ENCODE peak calls at places on chromosomes 3 and 15, in five cellular contexts. One of them, this sample, is unnamed.

GRCh38 chr3:32891365-32891764 is 60.1 kb upstream of the CCR4 start:
- DNase-seq in HepG2: no peak
- DNase-seq in K562: no peak
- DNase-seq in A549: no peak
- DNase-seq in GM12878: no peak
- DNase-seq in this sample: no peak

GRCh38 chr15:47405768-47406167 is 311.5 kb upstream of the SEMA6D start:
- DNase-seq in HepG2: no peak
- DNase-seq in K562: no peak
- DNase-seq in GM12878: no peak
- DNase-seq in A549: no peak
- DNase-seq in this sample: no peak

GRCh38 chr15:99442268-99442897 is 123.4 kb upstream of the MEF2A start:
- DNase-seq in GM12878: no peak
- DNase-seq in HepG2: no peak
- DNase-seq in K562: no peak
- DNase-seq in A549: peak; percentile 52
- DNase-seq in this sample: no peak

GRCh38 chr3:123733805-123734526 is 149.1 kb upstream of the HACD2 start:
- DNase-seq in HepG2: peak; percentile 25
- DNase-seq in K562: no peak
- DNase-seq in GM12878: no peak
- DNase-seq in A549: peak; percentile 63
- DNase-seq in this sample: no peak

GRCh38 chr3:139281096-139281495 is 62.7 kb upstream of the MRPS22 start:
- DNase-seq in GM12878: no peak
- DNase-seq in K562: no peak
- DNase-seq in HepG2: no peak
- DNase-seq in A549: no peak
- DNase-seq in this sample: no peak

GRCh38 chr3:8767667-8768363 is 1.6 kb downstream of the OXTR start:
- DNase-seq in GM12878: no peak
- DNase-seq in HepG2: peak; percentile 28
- DNase-seq in A549: no peak
- DNase-seq in K562: no peak
- DNase-seq in this sample: peak; percentile 70

GRCh38 chr3:190044142-190044541 is 76.6 kb downstream of the P3H2 start:
- DNase-seq in HepG2: no peak
- DNase-seq in GM12878: no peak
- DNase-seq in K562: no peak
- DNase-seq in A549: no peak
- DNase-seq in this sample: no peak

GRCh38 chr3:133374706-133375105 is 25.1 kb upstream of the BFSP2 start:
- DNase-seq in GM12878: no peak
- DNase-seq in A549: no peak
- DNase-seq in HepG2: no peak
- DNase-seq in K562: no peak
- DNase-seq in this sample: no peak

GRCh38 chr15:51600114-51600513 is 22.5 kb downstream of the DMXL2 start:
- DNase-seq in HepG2: no peak
- DNase-seq in K562: peak; percentile 18
- DNase-seq in A549: no peak
- DNase-seq in GM12878: peak; percentile 15
- DNase-seq in this sample: no peak

GRCh38 chr3:183513046-183513706 is 42.3 kb downstream of the KLHL6 start:
- DNase-seq in GM12878: no peak
- DNase-seq in HepG2: no peak
- DNase-seq in K562: no peak
- DNase-seq in A549: no peak
- DNase-seq in this sample: no peak

GRCh38 chr3:242986-243706 is 46.6 kb downstream of the CHL1 start:
- DNase-seq in A549: no peak
- DNase-seq in K562: no peak
- DNase-seq in HepG2: no peak
- DNase-seq in GM12878: no peak
- DNase-seq in this sample: no peak

GRCh38 chr15:66401130-66402021 is 14.7 kb downstream of the MAP2K1 start:
- DNase-seq in HepG2: no peak
- DNase-seq in K562: no peak
- DNase-seq in GM12878: no peak
- DNase-seq in A549: no peak
- DNase-seq in this sample: peak; percentile 28

GRCh38 chr3:24498391-24498790 is 3.7 kb upstream of the THRB start:
- DNase-seq in K562: no peak
- DNase-seq in GM12878: no peak
- DNase-seq in A549: no peak
- DNase-seq in HepG2: no peak
- DNase-seq in this sample: no peak

GRCh38 chr3:172659246-172660002 is 51.4 kb downstream of the NCEH1 start:
- DNase-seq in K562: no peak
- DNase-seq in HepG2: no peak
- DNase-seq in GM12878: no peak
- DNase-seq in A549: no peak
- DNase-seq in this sample: no peak

GRCh38 chr3:99872633-99873254 is 55.1 kb downstream of the CMSS1 start:
- DNase-seq in K562: no peak
- DNase-seq in A549: no peak
- DNase-seq in GM12878: peak; percentile 50
- DNase-seq in HepG2: no peak
- DNase-seq in this sample: no peak

GRCh38 chr3:59143447-59143846 is 93.6 kb upstream of the CFAP20DC start:
- DNase-seq in K562: no peak
- DNase-seq in GM12878: no peak
- DNase-seq in A549: no peak
- DNase-seq in HepG2: no peak
- DNase-seq in this sample: no peak

GRCh38 chr3:114214542-114215341 is 22.6 kb downstream of the ZNF80 start:
- DNase-seq in HepG2: no peak
- DNase-seq in A549: no peak
- DNase-seq in K562: no peak
- DNase-seq in GM12878: no peak
- DNase-seq in this sample: no peak
- TF ChIP-seq ESRRA in HepG2: no peak
- TF ChIP-seq ESRRA in A549: no peak
- TF ChIP-seq ESRRA in K562: no peak
- TF ChIP-seq ESRRA in GM12878: no peak
- TF ChIP-seq ESRRA in this sample: no peak

GRCh38 chr15:37824717-37825382 is 109.6 kb upstream of the TMCO5A start:
- DNase-seq in GM12878: no peak
- DNase-seq in HepG2: peak; percentile 2
- DNase-seq in K562: peak; percentile 7
- DNase-seq in A549: peak; percentile 15
- DNase-seq in this sample: no peak
- TF ChIP-seq CTCF in GM12878: no peak
- TF ChIP-seq CTCF in HepG2: no peak
- TF ChIP-seq CTCF in K562: no peak
- TF ChIP-seq CTCF in A549: no peak
- TF ChIP-seq CTCF in this sample: no peak

DNA sequence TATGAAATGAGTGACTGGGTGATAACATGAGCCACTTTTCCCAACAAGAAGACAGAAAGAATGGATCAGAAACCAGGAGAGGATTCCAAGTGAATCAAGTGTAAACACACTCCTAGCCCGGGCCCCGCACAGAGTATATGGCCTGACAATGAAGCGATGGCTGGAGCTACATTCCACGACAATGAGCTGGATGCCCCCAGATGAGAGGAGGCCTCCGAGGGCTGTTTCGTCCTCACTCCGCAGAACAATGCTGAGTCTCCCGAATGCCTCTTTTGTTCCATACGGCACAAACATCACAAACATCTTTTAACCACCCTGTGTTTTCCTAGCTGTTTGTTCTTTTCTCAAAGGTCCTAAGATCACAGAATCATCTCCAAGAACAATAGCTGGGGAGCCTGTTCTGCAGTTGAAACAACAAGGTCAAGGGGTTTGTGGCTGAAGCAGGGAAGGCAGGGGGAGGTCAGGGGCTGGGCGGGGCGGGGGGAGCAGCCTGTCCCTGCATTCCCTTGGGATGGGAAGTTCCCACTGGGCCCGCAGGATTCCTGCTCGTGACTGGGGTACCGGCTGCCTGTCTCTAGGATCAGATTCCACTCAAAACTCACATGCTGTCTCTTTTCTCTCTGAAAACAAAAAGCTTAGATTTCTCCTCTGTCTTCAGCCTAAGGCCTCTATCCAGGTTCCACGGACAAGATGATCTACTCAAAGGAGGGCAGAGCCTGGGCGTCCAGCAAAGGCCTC is 151.3 kb downstream of the XXYLT1 start:
- DNase-seq in HepG2: peak; percentile 74
- DNase-seq in A549: no peak
- DNase-seq in GM12878: no peak
- DNase-seq in K562: no peak
- DNase-seq in this sample: peak; percentile 56
- TF ChIP-seq ESRRA in HepG2: no peak
- TF ChIP-seq ESRRA in A549: no peak
- TF ChIP-seq ESRRA in GM12878: no peak
- TF ChIP-seq ESRRA in K562: no peak
- TF ChIP-seq ESRRA in this sample: no peak

GRCh38 chr3:120180731-120181412 is 86.6 kb upstream of the GSK3B start:
- DNase-seq in A549: no peak
- DNase-seq in K562: no peak
- DNase-seq in HepG2: peak; percentile 74
- DNase-seq in GM12878: no peak
- DNase-seq in this sample: no peak

GRCh38 chr3:120177151-120177550 is 82.9 kb upstream of the GSK3B start:
- DNase-seq in K562: no peak
- DNase-seq in HepG2: peak; percentile 49
- DNase-seq in A549: peak; percentile 65
- DNase-seq in GM12878: no peak
- DNase-seq in this sample: peak; percentile 13

GRCh38 chr3:120177907-120178306 is 83.7 kb upstream of the GSK3B start:
- DNase-seq in A549: no peak
- DNase-seq in HepG2: peak; percentile 23
- DNase-seq in GM12878: no peak
- DNase-seq in K562: no peak
- DNase-seq in this sample: no peak

GRCh38 chr3:120182613-120183524 is 88.6 kb upstream of the GSK3B start:
- DNase-seq in GM12878: no peak
- DNase-seq in A549: no peak
- DNase-seq in K562: no peak
- DNase-seq in HepG2: no peak
- DNase-seq in this sample: no peak

DNA sequence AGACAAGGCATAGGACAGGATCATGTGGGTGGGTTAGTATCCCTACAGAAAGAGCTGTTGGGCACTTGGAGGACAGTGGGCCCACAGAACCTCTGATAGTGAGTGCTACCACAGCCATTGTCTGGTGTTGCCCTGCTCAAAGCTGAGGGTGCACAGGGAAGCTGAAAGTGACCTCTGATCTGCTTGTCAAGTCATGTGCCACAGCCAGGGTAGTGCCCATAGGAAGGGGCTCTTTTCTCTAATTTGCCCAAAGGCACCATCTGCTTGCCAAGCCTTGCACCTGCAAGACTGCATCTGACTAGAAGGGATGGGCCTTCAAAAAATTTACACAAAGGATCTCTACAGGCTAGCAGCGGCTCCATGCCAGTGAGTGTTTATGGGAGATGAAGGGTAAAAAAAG is 87.4 kb upstream of the GSK3B start:
- DNase-seq in K562: no peak
- DNase-seq in A549: no peak
- DNase-seq in GM12878: no peak
- DNase-seq in HepG2: no peak
- DNase-seq in this sample: no peak
- TF ChIP-seq CTCF in K562: no peak
- TF ChIP-seq CTCF in A549: no peak
- TF ChIP-seq CTCF in GM12878: no peak
- TF ChIP-seq CTCF in HepG2: peak; percentile 33
- TF ChIP-seq CTCF in this sample: no peak

GRCh38 chr15:71612869-71613268 is 197.5 kb upstream of the NR2E3 start:
- DNase-seq in K562: no peak
- DNase-seq in GM12878: no peak
- DNase-seq in HepG2: no peak
- DNase-seq in A549: no peak
- DNase-seq in this sample: no peak

GRCh38 chr15:71607383-71607782 is 203.0 kb upstream of the NR2E3 start:
- DNase-seq in HepG2: no peak
- DNase-seq in A549: no peak
- DNase-seq in GM12878: no peak
- DNase-seq in K562: no peak
- DNase-seq in this sample: no peak

GRCh38 chr15:71612066-71612715 is 198.2 kb upstream of the NR2E3 start:
- DNase-seq in HepG2: no peak
- DNase-seq in K562: no peak
- DNase-seq in GM12878: no peak
- DNase-seq in A549: no peak
- DNase-seq in this sample: no peak

GRCh38 chr15:71610991-71611720 is 199.2 kb upstream of the NR2E3 start:
- DNase-seq in A549: no peak
- DNase-seq in HepG2: no peak
- DNase-seq in GM12878: no peak
- DNase-seq in K562: no peak
- DNase-seq in this sample: no peak

GRCh38 chr15:71611721-71612016 is 198.7 kb upstream of the NR2E3 start:
- DNase-seq in HepG2: no peak
- DNase-seq in GM12878: no peak
- DNase-seq in K562: no peak
- DNase-seq in A549: no peak
- DNase-seq in this sample: no peak
- TF ChIP-seq ESRRA in HepG2: no peak
- TF ChIP-seq ESRRA in GM12878: no peak
- TF ChIP-seq ESRRA in K562: no peak
- TF ChIP-seq ESRRA in A549: no peak
- TF ChIP-seq ESRRA in this sample: no peak